ENCODE peak calls at places on chromosomes 5 and 9, in four cellular contexts. H is PC-3, F is ovary, W is mucosa of descending colon. J is an unnamed sample.

GRCh38 chr5:39076757-39077475 is 2.7 kb upstream of the RICTOR start:
- DNase-seq in H (peak; percentile 89), F (no peak), W (no peak), J (no peak)

GRCh38 chr9:86600291-86600690 is 246.1 kb upstream of the TUT7 start:
- DNase-seq in H (peak; percentile 2), F (no peak), W (no peak), J (no peak)

GRCh38 chr9:136454026-136454796 is 14.6 kb upstream of the INPP5E start:
- DNase-seq in H (no peak), F (no peak), W (no peak), J (no peak)

GRCh38 chr9:112430006-112430522 is 50.2 kb downstream of the HSDL2 start:
- DNase-seq in H (no peak), F (no peak), W (no peak), J (no peak)

GRCh38 chr5:175681045-175681974 is 23.4 kb downstream of the HRH2 start:
- DNase-seq in H (no peak), F (no peak), W (no peak), J (no peak)

GRCh38 chr9:122360891-122361290 is 9.9 kb upstream of the PTGS1 start:
- DNase-seq in H (no peak), F (no peak), W (no peak), J (no peak)

GRCh38 chr5:111083323-111083722 is 8.8 kb upstream of the WDR36 start:
- DNase-seq in H (no peak), F (no peak), W (no peak), J (no peak)

GRCh38 chr5:10676224-10676623 is 84.8 kb downstream of the DAP start:
- DNase-seq in H (no peak), F (no peak), W (no peak), J (no peak)

GRCh38 chr5:134249469-134250379 is 23.9 kb upstream of the PPP2CA start:
- DNase-seq in H (peak; percentile 58), F (no peak), W (peak; percentile 19), J (peak; percentile 30)

GRCh38 chr9:128192601-128193371 is 1.4 kb upstream of the CIZ1 start:
- DNase-seq in H (peak; percentile 93), F (peak; percentile 73), W (peak; percentile 90), J (peak; percentile 83)

GRCh38 chr5:155729684-155730059 is 597.3 kb upstream of the SGCD start:
- DNase-seq in H (no peak), F (peak; percentile 55), W (no peak), J (no peak)

GRCh38 chr5:79890871-79891249 is 100.2 kb downstream of the MTX3 start:
- DNase-seq in H (no peak), F (no peak), W (no peak), J (no peak)

GRCh38 chr5:175059687-175060194 is 335.4 kb downstream of the MSX2 start:
- DNase-seq in H (no peak), F (peak; percentile 22), W (peak; percentile 6), J (no peak)

GRCh38 chr5:87850843-87851242 is 417.8 kb downstream of the TMEM161B start:
- DNase-seq in H (peak; percentile 77), F (no peak), W (no peak), J (no peak)

GRCh38 chr9:85516976-85517637 is 224.6 kb downstream of the AGTPBP1 start:
- DNase-seq in H (peak; percentile 60), F (no peak), W (no peak), J (no peak)

GRCh38 chr9:114400772-114401171 is 13.0 kb upstream of the AKNA start:
- DNase-seq in H (no peak), F (no peak), W (no peak), J (no peak)

GRCh38 chr5:133052317-133053175 is 733 bp downstream of the HSPA4 start:
- DNase-seq in H (peak; percentile 42), F (peak; percentile 58), W (peak; percentile 82), J (peak; percentile 62)

GRCh38 chr5:60533789-60534188 is 166.2 kb downstream of the DEPDC1B start:
- DNase-seq in H (no peak), F (no peak), W (no peak), J (no peak)

GRCh38 chr5:96903300-96903699 is 27.0 kb downstream of the ERAP2 start:
- DNase-seq in H (peak; percentile 24), F (no peak), W (no peak), J (no peak)

GRCh38 chr5:164053123-164053522 is 547.7 kb downstream of the MAT2B start:
- DNase-seq in H (no peak), F (no peak), W (no peak), J (no peak)

GRCh38 chr9:110109331-110110110 is 98.4 kb downstream of the C9orf152 start:
- DNase-seq in H (no peak), F (no peak), W (no peak), J (no peak)

GRCh38 chr9:92950359-92950955 is 3.1 kb downstream of the FGD3 start:
- DNase-seq in H (peak; percentile 24), F (no peak), W (no peak), J (no peak)

GRCh38 chr9:99445377-99445891 is 223.4 kb downstream of the SEC61B start:
- DNase-seq in H (peak; percentile 76), F (no peak), W (no peak), J (peak; percentile 31)

GRCh38 chr5:117454716-117455212 is 880.1 kb upstream of the SEMA6A start:
- DNase-seq in H (peak; percentile 7), F (peak; percentile 31), W (peak; percentile 78), J (peak; percentile 49)

GRCh38 chr9:113875917-113876805 is at the start of gene ZNF618:
- DNase-seq in H (peak; percentile 9), F (peak; percentile 64), W (peak; percentile 38), J (no peak)

DNA sequence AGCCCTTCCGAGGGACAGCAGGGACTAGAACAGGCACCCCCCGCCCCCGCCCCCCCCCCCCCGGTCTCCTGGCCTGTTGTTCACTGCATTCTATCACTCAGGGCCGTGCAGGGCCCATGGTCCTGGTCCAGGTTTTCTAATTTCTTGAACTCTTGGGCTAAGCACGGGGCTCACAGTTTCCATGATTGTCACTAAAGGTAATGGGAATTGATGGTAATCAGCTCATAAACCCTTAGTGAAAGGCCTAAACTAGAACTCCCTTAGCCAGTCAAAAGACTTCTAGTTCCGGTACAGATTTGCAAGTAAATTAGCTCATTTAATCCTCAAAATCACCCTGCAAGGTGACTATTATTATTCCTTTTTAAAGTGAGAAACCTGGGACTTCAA is 14.7 kb upstream of the PWWP2A start:
- DNase-seq in H (no peak), F (no peak), W (no peak), J (no peak)
- H3K4me3 ChIP-seq in H (no peak overlapping the region), F (no peak overlapping the region), W (no peak overlapping the region), J (no peak overlapping the region)

DNA sequence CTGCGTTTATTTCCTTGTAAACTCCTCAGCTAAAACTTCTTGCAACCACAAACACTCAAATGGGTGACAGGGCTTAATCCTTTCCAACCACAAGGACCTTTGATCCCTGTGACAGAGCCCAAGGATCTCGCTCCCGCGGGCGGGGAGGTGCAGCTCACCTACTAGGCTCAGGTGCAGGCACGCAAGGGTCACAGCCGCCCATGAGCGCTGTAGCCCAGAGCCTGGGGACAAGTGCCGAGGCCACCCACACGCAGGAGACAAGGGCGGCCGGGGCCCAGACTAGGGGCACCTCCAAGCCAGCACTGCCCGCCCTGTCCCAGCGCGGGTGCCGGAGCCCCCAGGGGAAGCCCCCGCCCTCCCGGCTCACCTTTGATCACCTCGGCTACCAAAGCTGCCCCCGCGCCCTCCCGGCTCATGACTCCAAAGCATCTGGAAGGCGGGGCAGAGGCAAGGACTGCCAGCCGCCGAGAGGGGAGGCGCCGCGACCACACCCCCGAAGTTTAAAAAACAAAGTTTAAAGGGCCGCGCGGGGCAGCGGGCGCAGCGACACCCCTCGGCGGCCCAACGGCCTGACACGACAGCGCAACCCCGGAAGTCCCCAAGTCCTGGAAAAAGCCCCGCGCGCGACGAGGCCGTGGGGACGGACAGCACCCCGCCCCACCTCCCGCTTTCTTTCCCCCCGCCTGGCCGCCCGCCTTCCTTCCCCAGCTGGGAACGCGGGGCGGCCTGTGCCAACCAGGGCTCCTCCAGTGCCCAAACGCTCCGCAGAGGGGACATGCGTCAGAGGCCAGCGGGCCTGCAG is 53.0 kb downstream of the CDC14B start:
- DNase-seq in H (peak; percentile 71), F (peak; percentile 61), W (peak; percentile 91), J (peak; percentile 81)
- H3K4me3 ChIP-seq in H (peak overlapping the region; percentile 85), F (peak overlapping the region; percentile 64), W (peak overlapping the region; percentile 29), J (peak overlapping the region; percentile 68)

GRCh38 chr5:122312670-122312988 is 592 bp downstream of the SNCAIP start:
- DNase-seq in H (no peak), F (peak; percentile 60), W (peak; percentile 12), J (no peak)
- H3K4me3 ChIP-seq in H (peak overlapping the region; percentile 57), F (peak overlapping the region; percentile 86), W (no peak overlapping the region), J (peak overlapping the region; percentile 66)

GRCh38 chr5:54470677-54471076 is 15.2 kb downstream of the HSPB3 start:
- DNase-seq in H (no peak), F (no peak), W (no peak), J (no peak)
- H3K4me3 ChIP-seq in H (no peak overlapping the region), F (no peak overlapping the region), W (no peak overlapping the region), J (no peak overlapping the region)

GRCh38 chr5:115602585-115603125 is 376 bp upstream of the TICAM2 start:
- DNase-seq in H (peak; percentile 12), F (no peak), W (no peak), J (no peak)
- H3K4me3 ChIP-seq in H (peak overlapping the region; percentile 82), F (peak overlapping the region; percentile 59), W (no peak overlapping the region), J (peak overlapping the region; percentile 84)

GRCh38 chr9:115630126-115630840 is 512.3 kb upstream of the TNC start:
- DNase-seq in H (no peak), F (no peak), W (no peak), J (no peak)
- H3K4me3 ChIP-seq in H (no peak overlapping the region), F (no peak overlapping the region), W (no peak overlapping the region), J (no peak overlapping the region)